ENCODE peak calls at places on chromosomes 16 and 17, in eight cellular contexts. A is CD8-positive, alpha-beta T cell; P is fibroblast of mammary gland; D is ovary; E is ascending aorta; I is CD4-positive, CD25-positive, alpha-beta regulatory T cell; J is kidney; T is BE2C. G is an unnamed sample.

GRCh38 chr17:17109896-17110295 is 67.6 kb downstream of the MPRIP start:
- DNase-seq in A (peak), P (no peak), D (no peak), E (no peak), I (peak), J (peak), T (no peak), G (no peak)

GRCh38 chr17:69335018-69335417 is 8.1 kb upstream of the ABCA5 start:
- DNase-seq in A (no peak), P (peak), D (no peak), E (no peak), I (peak), J (no peak), T (no peak), G (no peak)

GRCh38 chr17:67272312-67273050 is 27.5 kb upstream of the HELZ start:
- DNase-seq in A (no peak), P (no peak), D (no peak), E (no peak), I (no peak), J (peak), T (no peak), G (no peak)

GRCh38 chr17:4721203-4722135 is 9.8 kb upstream of the MED11 start:
- DNase-seq in A (no peak), P (peak), D (no peak), E (no peak), I (no peak), J (no peak), T (no peak), G (no peak)

GRCh38 chr16:89004209-89004831 is 27.3 kb upstream of the CBFA2T3 start:
- DNase-seq in A (no peak), P (no peak), D (peak), E (no peak), I (no peak), J (peak), T (peak), G (no peak)

GRCh38 chr17:77188084-77189066 is 47.6 kb downstream of the SEC14L1 start:
- DNase-seq in A (no peak), P (no peak), D (no peak), E (no peak), I (peak), J (no peak), T (no peak), G (no peak)

GRCh38 chr17:75694536-75694935 is 26.7 kb upstream of the ITGB4 start:
- DNase-seq in A (no peak), P (no peak), D (no peak), E (no peak), I (no peak), J (peak), T (no peak), G (no peak)

GRCh38 chr17:38898812-38899348 is 26.5 kb upstream of the LASP1NB start:
- DNase-seq in A (peak), P (peak), D (no peak), E (no peak), I (peak), J (no peak), T (no peak), G (no peak)

GRCh38 chr17:2094891-2095535 is 40.1 kb downstream of the HIC1 start:
- DNase-seq in A (no peak), P (peak), D (no peak), E (no peak), I (no peak), J (peak), T (peak), G (no peak)

GRCh38 chr17:45989759-45990158 is 9.3 kb upstream of the STH start:
- DNase-seq in A (no peak), P (no peak), D (no peak), E (no peak), I (no peak), J (no peak), T (no peak), G (no peak)

GRCh38 chr17:72615627-72615991 is 476.9 kb downstream of the SLC39A11 start:
- DNase-seq in A (no peak), P (no peak), D (no peak), E (no peak), I (no peak), J (no peak), T (no peak), G (no peak)

GRCh38 chr17:4480929-4481898 is 17.5 kb upstream of the SPNS2 start:
- DNase-seq in A (no peak), P (no peak), D (no peak), E (no peak), I (peak), J (peak), T (no peak), G (no peak)

GRCh38 chr16:75591001-75591852 is 25.0 kb downstream of the GABARAPL2 start:
- DNase-seq in A (no peak), P (peak), D (peak), E (no peak), I (no peak), J (no peak), T (peak), G (peak)

GRCh38 chr17:70050192-70050591 is 24.8 kb upstream of the KCNJ16 start:
- DNase-seq in A (no peak), P (no peak), D (no peak), E (no peak), I (no peak), J (no peak), T (no peak), G (no peak)

GRCh38 chr17:4453821-4454591 is 20.3 kb downstream of the SPNS3 start:
- DNase-seq in A (no peak), P (no peak), D (no peak), E (no peak), I (no peak), J (no peak), T (no peak), G (no peak)

GRCh38 chr17:68600881-68601564 is at the start of gene FAM20A:
- DNase-seq in A (no peak), P (no peak), D (peak), E (no peak), I (no peak), J (peak), T (peak), G (no peak)

GRCh38 chr16:67976205-67976604 is 4.1 kb downstream of the DPEP3 start:
- DNase-seq in A (no peak), P (no peak), D (no peak), E (no peak), I (no peak), J (no peak), T (no peak), G (no peak)

GRCh38 chr17:66834919-66835454 is at the start of gene CACNG5:
- DNase-seq in A (no peak), P (no peak), D (no peak), E (no peak), I (no peak), J (no peak), T (peak), G (no peak)

GRCh38 chr17:75485688-75486087 is 29.3 kb downstream of the TMEM94 start:
- DNase-seq in A (no peak), P (no peak), D (no peak), E (no peak), I (no peak), J (no peak), T (no peak), G (no peak)

GRCh38 chr16:46923513-46924295 is 39.5 kb downstream of the GPT2 start:
- DNase-seq in A (no peak), P (peak), D (no peak), E (no peak), I (no peak), J (no peak), T (no peak), G (no peak)

GRCh38 chr16:30049871-30050270 is 15.7 kb upstream of the ALDOA start:
- DNase-seq in A (no peak), P (no peak), D (no peak), E (no peak), I (no peak), J (no peak), T (no peak), G (no peak)

GRCh38 chr17:2854662-2855061 is 58.4 kb downstream of the RAP1GAP2 start:
- DNase-seq in A (no peak), P (peak), D (no peak), E (no peak), I (no peak), J (peak), T (peak), G (no peak)

GRCh38 chr17:3025421-3026124 is 37.8 kb downstream of the OR1D5 start:
- DNase-seq in A (no peak), P (no peak), D (peak), E (no peak), I (no peak), J (peak), T (no peak), G (no peak)

GRCh38 chr17:10149573-10150399 is 48.6 kb downstream of the GAS7 start:
- DNase-seq in A (no peak), P (peak), D (no peak), E (no peak), I (no peak), J (no peak), T (no peak), G (no peak)

DNA sequence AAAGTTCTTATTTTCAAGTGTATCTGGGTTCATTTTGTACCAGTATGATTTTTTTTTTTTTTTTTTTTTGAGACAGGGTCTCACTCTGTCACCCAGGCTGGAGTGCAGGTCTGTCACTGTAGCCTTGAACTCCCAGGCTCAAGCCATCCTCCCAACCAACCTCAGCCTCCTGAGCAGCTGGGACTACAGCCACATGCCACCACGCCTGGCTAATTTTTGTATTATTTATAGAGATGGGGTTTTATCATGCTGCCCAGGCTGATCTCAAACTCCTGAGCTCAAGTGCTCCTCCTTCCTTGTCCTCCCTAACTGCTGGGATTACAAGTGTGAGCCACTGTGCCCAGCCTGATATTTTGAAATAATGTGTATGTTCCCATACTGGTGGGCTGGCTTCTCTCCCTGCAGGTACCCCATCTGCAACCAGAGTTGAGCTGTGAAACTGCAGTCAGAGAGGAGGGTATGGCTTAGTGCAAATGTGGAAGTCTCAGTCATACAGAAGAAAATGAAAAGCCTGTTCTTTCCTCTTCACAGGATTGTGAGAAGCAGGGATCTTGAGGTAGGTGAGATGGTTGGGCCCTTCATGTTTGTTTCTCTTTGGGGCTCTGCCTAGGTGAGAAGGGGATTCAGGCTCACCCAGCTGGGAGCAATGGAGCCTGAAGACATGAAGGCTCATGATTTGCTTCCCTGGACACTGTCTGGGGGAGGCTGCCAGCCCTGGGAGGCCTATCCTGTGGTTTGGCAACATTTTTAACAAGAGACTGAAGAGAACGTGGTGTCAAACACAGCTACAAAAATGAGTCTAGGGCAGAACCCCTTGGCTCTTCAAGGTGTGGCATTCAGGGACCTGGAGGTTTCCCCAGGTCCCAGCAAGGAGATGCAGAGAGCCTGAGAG is 41.3 kb upstream of the SIAH1 start:
- DNase-seq in A (no peak), P (peak), D (no peak), E (no peak), I (no peak), J (no peak), T (no peak), G (no peak)
- H3K4me3 ChIP-seq in A (no peak), P (no peak), D (no peak), E (no peak), I (no peak), J (no peak), T (no peak), G (no peak)

GRCh38 chr16:11354733-11355574 is 9.7 kb downstream of the RMI2 start:
- DNase-seq in A (peak), P (peak), D (peak), E (no peak), I (peak), J (no peak), T (no peak), G (no peak)
- H3K4me3 ChIP-seq in A (peak), P (no peak), D (no peak), E (no peak), I (peak), J (no peak), T (no peak), G (no peak)

GRCh38 chr17:55743103-55743679 is 7.7 kb upstream of the PCTP start:
- DNase-seq in A (no peak), P (peak), D (no peak), E (no peak), I (no peak), J (no peak), T (peak), G (no peak)
- H3K4me3 ChIP-seq in A (no peak), P (no peak), D (no peak), E (no peak), I (no peak), J (no peak), T (no peak), G (no peak)

GRCh38 chr16:275786-276232 is at the start of gene RGS11:
- DNase-seq in A (no peak), P (no peak), D (no peak), E (no peak), I (no peak), J (peak), T (peak), G (no peak)
- H3K4me3 ChIP-seq in A (peak), P (no peak), D (peak), E (peak), I (no peak), J (no peak), T (peak), G (peak)

DNA sequence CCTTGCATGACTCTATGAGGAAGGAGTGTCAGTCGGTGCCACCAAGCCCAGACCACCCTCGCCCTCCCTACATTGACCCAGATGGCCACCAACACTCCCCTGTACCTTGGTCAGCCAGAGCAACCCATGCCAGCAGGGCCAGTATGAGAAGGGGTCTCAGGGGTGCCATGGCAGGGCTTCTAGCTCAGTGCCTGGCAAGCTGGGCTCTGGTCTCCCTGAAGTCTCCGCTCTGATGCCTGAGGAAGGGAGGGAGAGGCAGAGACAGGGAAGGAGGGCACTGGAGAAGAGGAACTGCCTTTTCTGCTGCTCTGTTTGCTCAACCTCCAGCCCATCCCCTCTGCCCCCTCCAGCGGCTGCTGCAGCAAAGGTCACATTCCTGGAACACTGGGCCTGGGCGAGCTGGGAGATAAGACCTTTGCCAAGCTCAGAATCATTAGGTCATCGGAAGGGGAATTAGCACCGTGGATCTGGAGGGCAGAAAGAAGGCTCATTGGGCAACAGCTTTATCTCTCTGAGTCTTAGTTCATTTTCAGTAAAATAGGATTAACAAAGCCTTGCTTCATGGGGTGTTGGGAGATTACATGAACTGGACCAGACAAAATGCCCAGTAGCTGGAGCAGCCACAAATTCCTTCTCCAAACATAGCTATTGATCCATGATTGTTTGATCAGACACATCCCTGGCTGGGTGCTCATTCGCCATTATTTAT is at the start of gene VTN:
- DNase-seq in A (no peak), P (no peak), D (peak), E (no peak), I (no peak), J (peak), T (peak), G (no peak)
- H3K4me3 ChIP-seq in A (peak), P (peak), D (no peak), E (peak), I (peak), J (no peak), T (peak), G (peak)